ENCODE peak calls at places on chromosomes 5 and 9, in nine cellular contexts. J is neural crest cell; Y is astrocyte; D is pancreas; Q is OCI-LY7; B is CD8-positive, alpha-beta T cell; E is endothelial cell of umbilical vein; U is tibial artery; W is gastrocnemius medialis. O is an unnamed sample.

GRCh38 chr9:117448066-117448465 is 33.2 kb upstream of the ASTN2 start:
- DNase-seq in J (no peak), Y (no peak), D (no peak), Q (no peak), B (no peak), E (no peak), U (no peak), W (no peak), O (no peak)

GRCh38 chr5:92749943-92750342 is 831.1 kb downstream of the NR2F1-AS1 start:
- DNase-seq in J (no peak), Y (peak; percentile 68), D (no peak), Q (no peak), B (no peak), E (peak; percentile 20), U (no peak), W (no peak), O (no peak)

GRCh38 chr9:93954436-93955355 is at the start of gene BARX1:
- DNase-seq in J (no peak), Y (no peak), D (peak; percentile 60), Q (no peak), B (no peak), E (no peak), U (no peak), W (no peak), O (no peak)

GRCh38 chr9:79984429-79985067 is 412.8 kb downstream of the TLE4 start:
- DNase-seq in J (no peak), Y (no peak), D (no peak), Q (no peak), B (no peak), E (peak; percentile 6), U (no peak), W (peak; percentile 14), O (no peak)

GRCh38 chr9:36842560-36843530 is 191.2 kb downstream of the PAX5 start:
- DNase-seq in J (no peak), Y (no peak), D (no peak), Q (no peak), B (no peak), E (no peak), U (no peak), W (no peak), O (no peak)

GRCh38 chr5:39638803-39639202 is 214.0 kb upstream of the DAB2 start:
- DNase-seq in J (no peak), Y (no peak), D (no peak), Q (no peak), B (no peak), E (peak; percentile 47), U (no peak), W (no peak), O (no peak)

GRCh38 chr9:92973700-92974099 is 26.4 kb downstream of the FGD3 start:
- DNase-seq in J (no peak), Y (no peak), D (no peak), Q (no peak), B (no peak), E (no peak), U (no peak), W (no peak), O (no peak)

GRCh38 chr5:83306572-83307241 is 164.8 kb upstream of the VCAN start:
- DNase-seq in J (no peak), Y (peak; percentile 96), D (no peak), Q (no peak), B (no peak), E (peak; percentile 29), U (peak; percentile 71), W (peak; percentile 22), O (peak; percentile 58)

GRCh38 chr9:126695186-126696090 is 81.7 kb downstream of the LMX1B start:
- DNase-seq in J (no peak), Y (no peak), D (no peak), Q (no peak), B (no peak), E (no peak), U (no peak), W (no peak), O (no peak)

GRCh38 chr5:122997294-122997693 is 39.2 kb downstream of the PPIC start:
- DNase-seq in J (no peak), Y (no peak), D (no peak), Q (no peak), B (no peak), E (no peak), U (no peak), W (no peak), O (no peak)

GRCh38 chr9:94084314-94084713 is at the start of gene PTPDC1:
- DNase-seq in J (peak; percentile 39), Y (peak; percentile 66), D (no peak), Q (no peak), B (no peak), E (peak; percentile 8), U (no peak), W (no peak), O (no peak)

GRCh38 chr9:131562032-131562959 is 17.0 kb downstream of the PRRT1B start:
- DNase-seq in J (no peak), Y (peak; percentile 53), D (no peak), Q (no peak), B (no peak), E (no peak), U (no peak), W (no peak), O (no peak)

GRCh38 chr5:159041754-159042153 is 58.0 kb downstream of the EBF1 start:
- DNase-seq in J (no peak), Y (peak; percentile 82), D (no peak), Q (no peak), B (no peak), E (no peak), U (no peak), W (no peak), O (no peak)

GRCh38 chr5:150763023-150763793 is 4.4 kb upstream of the DCTN4 start:
- DNase-seq in J (no peak), Y (peak; percentile 84), D (no peak), Q (no peak), B (no peak), E (no peak), U (peak; percentile 76), W (peak; percentile 41), O (peak; percentile 81)

GRCh38 chr5:73748510-73749410 is 122.8 kb downstream of the ARHGEF28 start:
- DNase-seq in J (no peak), Y (peak; percentile 54), D (no peak), Q (no peak), B (no peak), E (peak; percentile 89), U (no peak), W (no peak), O (peak; percentile 64)

GRCh38 chr9:126056312-126057021 is 270.2 kb upstream of the MVB12B start:
- DNase-seq in J (no peak), Y (no peak), D (peak; percentile 28), Q (no peak), B (no peak), E (no peak), U (no peak), W (no peak), O (no peak)

GRCh38 chr5:137291031-137291430 is 208.1 kb downstream of the SPOCK1 start:
- DNase-seq in J (no peak), Y (no peak), D (no peak), Q (no peak), B (no peak), E (no peak), U (no peak), W (no peak), O (no peak)

GRCh38 chr5:18792145-18792544 is 1157.9 kb downstream of the TAF11L14 start:
- DNase-seq in J (no peak), Y (peak; percentile 14), D (no peak), Q (no peak), B (no peak), E (peak; percentile 1), U (no peak), W (no peak), O (no peak)

GRCh38 chr9:85425153-85425611 is 316.6 kb downstream of the AGTPBP1 start:
- DNase-seq in J (peak; percentile 83), Y (no peak), D (peak; percentile 74), Q (peak; percentile 47), B (peak; percentile 38), E (peak; percentile 84), U (peak; percentile 31), W (peak; percentile 10), O (peak; percentile 61)

GRCh38 chr5:32450952-32451351 is 6.4 kb upstream of the ZFR start:
- DNase-seq in J (no peak), Y (no peak), D (no peak), Q (no peak), B (no peak), E (no peak), U (no peak), W (no peak), O (no peak)

GRCh38 chr9:126058631-126059030 is 268.0 kb upstream of the MVB12B start:
- DNase-seq in J (no peak), Y (no peak), D (no peak), Q (no peak), B (no peak), E (no peak), U (no peak), W (no peak), O (no peak)

GRCh38 chr5:121292664-121293063 is 559.0 kb upstream of the FTMT start:
- DNase-seq in J (no peak), Y (no peak), D (no peak), Q (no peak), B (no peak), E (no peak), U (no peak), W (no peak), O (no peak)

GRCh38 chr5:173496129-173496882 is 120.1 kb downstream of the BOD1 start:
- DNase-seq in J (no peak), Y (no peak), D (no peak), Q (no peak), B (no peak), E (no peak), U (no peak), W (peak; percentile 38), O (no peak)

GRCh38 chr9:132857601-132858342 is 20.3 kb downstream of the AK8 start:
- DNase-seq in J (no peak), Y (no peak), D (no peak), Q (no peak), B (no peak), E (no peak), U (no peak), W (no peak), O (peak; percentile 33)
- TF ChIP-seq CTCF in J (peak; percentile 13), Y (peak; percentile 3), D (no peak), Q (no peak), B (no peak), E (no peak), U (no peak), W (no peak), O (no peak)

GRCh38 chr9:91421022-91421765 is 2.4 kb downstream of the NFIL3 start:
- DNase-seq in J (peak; percentile 43), Y (no peak), D (peak; percentile 80), Q (no peak), B (no peak), E (peak; percentile 47), U (no peak), W (no peak), O (peak; percentile 48)
- TF ChIP-seq CTCF in J (peak; percentile 58), Y (peak; percentile 20), D (no peak), Q (no peak), B (no peak), E (peak; percentile 62), U (no peak), W (peak; percentile 17), O (peak; percentile 33)

GRCh38 chr9:2800385-2801179 is 43.3 kb downstream of the PUM3 start:
- DNase-seq in J (no peak), Y (no peak), D (no peak), Q (no peak), B (no peak), E (no peak), U (no peak), W (no peak), O (no peak)
- TF ChIP-seq CTCF in J (peak; percentile 50), Y (peak; percentile 11), D (no peak), Q (peak; percentile 46), B (no peak), E (peak; percentile 17), U (no peak), W (no peak), O (peak; percentile 16)

GRCh38 chr9:105360344-105360743 is 87.5 kb upstream of the FSD1L start:
- DNase-seq in J (no peak), Y (no peak), D (no peak), Q (peak; percentile 17), B (no peak), E (no peak), U (no peak), W (no peak), O (no peak)
- TF ChIP-seq CTCF in J (no peak), Y (no peak), D (no peak), Q (peak; percentile 59), B (no peak), E (no peak), U (no peak), W (no peak), O (no peak)